ENCODE peak calls at places on chromosomes 4 and X, in four cellular contexts. I is fibroblast of pulmonary artery, W is endothelial cell, U is WERI-Rb-1. L is an unnamed sample.

GRCh38 chr4:117560329-117560728 is 474.0 kb upstream of the NDST3 start:
- DNase-seq in I (peak), W (no peak), U (no peak), L (no peak)

GRCh38 chrX:74923942-74924448 is 1.3 kb downstream of the NEXMIF start:
- DNase-seq in I (peak), W (peak), U (no peak), L (no peak)

GRCh38 chr4:151184523-151185458 is 85.4 kb downstream of the RPS3A start:
- DNase-seq in I (peak), W (no peak), U (no peak), L (peak)

GRCh38 chrX:39418936-39419659 is 617.8 kb downstream of the MID1IP1 start:
- DNase-seq in I (no peak), W (no peak), U (peak), L (no peak)

GRCh38 chrX:56572975-56573374 is 9.5 kb downstream of the UBQLN2 start:
- DNase-seq in I (no peak), W (no peak), U (no peak), L (no peak)

GRCh38 chrX:131802836-131803626 is 220.1 kb upstream of the STK26 start:
- DNase-seq in I (no peak), W (no peak), U (peak), L (no peak)

GRCh38 chrX:79506001-79506400 is 138.9 kb upstream of the ITM2A start:
- DNase-seq in I (no peak), W (no peak), U (no peak), L (no peak)

GRCh38 chrX:105211051-105211575 is 9.4 kb downstream of the TEX13A start:
- DNase-seq in I (peak), W (no peak), U (no peak), L (no peak)

GRCh38 chrX:149962859-149963757 is 24.8 kb upstream of the EOLA2 start:
- DNase-seq in I (peak), W (peak), U (peak), L (peak)

GRCh38 chrX:55522577-55523254 is 33.1 kb upstream of the USP51 start:
- DNase-seq in I (no peak), W (no peak), U (no peak), L (no peak)

GRCh38 chr4:89411539-89411938 is 103.9 kb upstream of the GPRIN3 start:
- DNase-seq in I (no peak), W (no peak), U (no peak), L (no peak)

GRCh38 chr4:69849297-69849696 is 10.6 kb downstream of the SULT1E1 start:
- DNase-seq in I (peak), W (no peak), U (no peak), L (no peak)

GRCh38 chr4:29153642-29154041 is 1566.5 kb upstream of the PCDH7 start:
- DNase-seq in I (peak), W (peak), U (no peak), L (no peak)

GRCh38 chr4:22962186-22962786 is 269.5 kb downstream of the GBA3 start:
- DNase-seq in I (peak), W (peak), U (peak), L (peak)

GRCh38 chr4:186757696-186758330 is 34.2 kb upstream of the FAT1 start:
- DNase-seq in I (no peak), W (no peak), U (no peak), L (no peak)

GRCh38 chr4:83504974-83505373 is 20.1 kb upstream of the ABRAXAS1 start:
- DNase-seq in I (no peak), W (no peak), U (no peak), L (no peak)

DNA sequence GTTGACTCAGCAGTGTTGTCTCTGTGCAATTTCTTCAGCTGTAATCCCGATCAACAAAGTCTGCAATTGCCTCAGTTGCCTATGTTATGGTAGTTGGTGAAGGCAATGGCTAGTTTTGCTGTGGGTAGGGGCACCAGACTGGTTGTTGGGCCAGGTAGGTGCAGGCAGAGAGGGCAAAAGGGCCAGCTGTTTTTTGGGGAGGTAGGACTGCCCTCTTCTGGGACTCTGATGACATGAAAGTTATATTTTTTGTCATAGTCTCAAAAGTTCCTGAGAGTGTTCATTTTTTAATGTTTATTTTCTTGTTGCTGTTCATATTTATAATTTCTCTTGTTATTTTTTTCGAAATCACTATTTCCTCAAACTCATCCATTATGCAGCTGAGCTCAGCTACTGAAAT is 25.1 kb downstream of the DCAF12L2 start:
- DNase-seq in I (no peak), W (no peak), U (no peak), L (no peak)
- TF ChIP-seq CTCF in I (no peak), W (no peak), U (no peak), L (no peak)

GRCh38 chrX:63506320-63506719 is 155.2 kb upstream of the SPIN4 start:
- DNase-seq in I (peak), W (no peak), U (no peak), L (no peak)
- TF ChIP-seq CTCF in I (peak), W (no peak), U (peak), L (no peak)

DNA sequence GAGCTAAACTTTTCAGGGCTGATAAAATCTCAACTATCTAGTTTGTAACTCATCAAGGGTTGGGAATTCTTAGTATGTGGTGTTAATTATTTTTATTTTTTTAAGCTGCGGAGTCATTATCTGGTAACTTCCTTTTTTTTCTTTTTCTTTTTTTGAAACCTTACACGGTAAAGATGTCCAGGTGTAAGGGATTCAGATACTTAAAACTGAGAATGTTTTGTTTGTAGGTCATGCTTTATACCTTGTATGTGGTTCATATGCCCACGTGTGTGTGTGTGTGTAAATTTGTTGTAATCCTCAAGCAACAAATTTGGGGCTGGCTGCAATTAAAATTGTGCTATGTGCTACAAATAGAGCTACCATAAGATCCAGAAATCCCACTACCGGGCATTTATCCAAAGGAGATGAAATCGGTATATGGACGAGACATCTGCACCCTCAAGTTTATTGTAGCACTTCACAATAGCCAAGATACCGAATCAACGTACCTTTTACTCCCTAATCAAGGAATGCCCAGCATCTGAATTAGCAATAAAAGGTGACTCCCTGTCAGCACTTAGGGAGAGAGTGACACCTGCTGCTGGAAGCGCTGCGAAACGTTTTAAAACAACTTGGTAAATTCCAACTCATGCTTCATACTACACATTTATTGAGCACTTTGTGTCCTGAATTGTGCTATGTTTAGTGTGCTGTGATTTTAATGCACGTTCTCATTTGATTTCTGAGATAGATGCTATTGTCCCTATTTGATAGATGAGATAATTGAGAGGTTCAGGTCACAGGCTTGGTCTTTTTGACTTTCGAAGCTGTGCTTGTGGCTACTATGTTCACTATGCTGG is 16.1 kb downstream of the MSMO1 start:
- DNase-seq in I (no peak), W (no peak), U (no peak), L (no peak)
- TF ChIP-seq CTCF in I (peak), W (no peak), U (peak), L (no peak)

DNA sequence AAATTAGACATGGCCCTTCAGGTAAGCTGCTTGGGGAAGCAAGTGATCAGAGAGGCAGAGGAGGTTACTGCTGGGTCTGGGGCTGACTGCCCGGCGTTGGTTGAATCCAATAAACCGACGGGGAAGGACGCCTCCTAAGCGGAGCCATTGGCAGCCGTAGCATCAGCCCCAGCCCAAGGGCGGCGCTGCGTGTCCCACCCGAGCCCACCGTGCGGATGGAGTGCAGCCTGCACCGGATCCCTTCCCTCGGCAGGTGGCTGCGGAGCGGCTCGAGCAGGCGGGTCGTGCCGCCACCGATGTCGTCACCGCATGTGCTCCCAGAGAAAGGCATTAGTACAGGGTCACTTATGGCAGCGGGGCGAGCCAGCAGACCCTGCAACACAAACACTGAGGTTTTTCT is 82.1 kb downstream of the ALPK1 start:
- DNase-seq in I (no peak), W (peak), U (no peak), L (no peak)
- TF ChIP-seq CTCF in I (no peak), W (no peak), U (no peak), L (no peak)

DNA sequence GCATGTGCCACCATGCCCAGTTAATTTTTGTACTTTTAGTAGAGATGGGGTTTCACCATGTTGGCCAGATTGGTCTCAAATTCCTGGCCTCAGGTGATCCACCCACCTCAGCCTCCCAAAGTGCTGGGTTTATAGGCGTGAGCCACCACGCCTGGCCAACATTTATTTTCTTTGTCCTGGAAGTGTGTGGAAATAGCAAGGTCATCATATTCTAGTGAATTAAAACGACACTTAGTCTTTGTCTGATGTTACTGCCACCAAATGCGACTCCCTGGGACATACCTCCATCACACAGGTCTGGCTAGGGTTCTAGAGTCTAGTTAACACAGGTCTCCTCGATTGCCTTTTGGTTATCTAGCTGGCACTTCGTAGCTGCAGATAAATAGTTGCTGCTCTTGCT is 203.1 kb downstream of the AASDH start:
- DNase-seq in I (no peak), W (no peak), U (no peak), L (no peak)
- TF ChIP-seq CTCF in I (no peak), W (no peak), U (no peak), L (no peak)

GRCh38 chrX:26848511-26848910 is 614.6 kb downstream of the PPP4R3C start:
- DNase-seq in I (peak), W (no peak), U (no peak), L (no peak)

GRCh38 chrX:26851981-26852380 is 611.2 kb downstream of the PPP4R3C start:
- DNase-seq in I (peak), W (no peak), U (peak), L (peak)
- TF ChIP-seq CTCF in I (no peak), W (no peak), U (peak), L (no peak)

L was measured in Calu3.